ENCODE peak calls at places on chromosome 20, in four cellular contexts. W is H7; L is activated naive CD4-positive, alpha-beta T cell treated with anti-CD3 and anti-CD28 coated beads for 36 hours; O is ureter. U is an unnamed sample.

GRCh38 chr20:38872036-38872435 is 54.2 kb upstream of the FAM83D start:
- DNase-seq in W (no peak), L (no peak), O (no peak), U (no peak)

GRCh38 chr20:924639-925038 is 8.5 kb upstream of the ANGPT4 start:
- DNase-seq in W (no peak), L (no peak), O (no peak), U (no peak)

GRCh38 chr20:47782091-47782490 is 3.2 kb downstream of the SULF2 start:
- DNase-seq in W (no peak), L (no peak), O (no peak), U (no peak)

GRCh38 chr20:64063389-64064144 is 569 bp downstream of the TCEA2 start:
- DNase-seq in W (peak; percentile 89), L (peak; percentile 49), O (no peak), U (no peak)

GRCh38 chr20:20084296-20084752 is 32.0 kb downstream of the CFAP61 start:
- DNase-seq in W (no peak), L (no peak), O (no peak), U (no peak)

GRCh38 chr20:50874758-50875665 is 56.2 kb downstream of the ADNP start:
- DNase-seq in W (peak; percentile 42), L (no peak), O (no peak), U (no peak)

GRCh38 chr20:47854687-47855212 is 69.5 kb upstream of the SULF2 start:
- DNase-seq in W (peak; percentile 84), L (peak; percentile 18), O (no peak), U (peak; percentile 39)

GRCh38 chr20:31811796-31812728 is 7.1 kb upstream of the MYLK2 start:
- DNase-seq in W (no peak), L (no peak), O (no peak), U (no peak)

GRCh38 chr20:10861619-10862018 is 187.8 kb upstream of the JAG1 start:
- DNase-seq in W (no peak), L (no peak), O (no peak), U (no peak)

GRCh38 chr20:7362601-7363000 is 577.7 kb downstream of the HAO1 start:
- DNase-seq in W (no peak), L (no peak), O (no peak), U (no peak)

GRCh38 chr20:44979090-44979621 is 12.8 kb downstream of the STK4 start:
- DNase-seq in W (no peak), L (peak; percentile 80), O (no peak), U (peak; percentile 67)

GRCh38 chr20:59938221-59938620 is 1.9 kb downstream of the PPP1R3D start:
- DNase-seq in W (no peak), L (no peak), O (no peak), U (no peak)

GRCh38 chr20:50189681-50190250 is 864 bp upstream of the CEBPB start:
- DNase-seq in W (peak; percentile 95), L (peak; percentile 40), O (peak; percentile 67), U (peak; percentile 33)

GRCh38 chr20:33282196-33282934 is 649 bp upstream of the BPIFB1 start:
- DNase-seq in W (no peak), L (no peak), O (no peak), U (no peak)

GRCh38 chr20:25046181-25046641 is 11.7 kb downstream of the ACSS1 start:
- DNase-seq in W (no peak), L (no peak), O (no peak), U (no peak)

GRCh38 chr20:2705931-2706645 is 13.5 kb downstream of the EBF4 start:
- DNase-seq in W (peak; percentile 77), L (no peak), O (peak; percentile 29), U (no peak)

GRCh38 chr20:10005885-10006284 is 28.9 kb upstream of the ANKEF1 start:
- DNase-seq in W (peak; percentile 19), L (no peak), O (no peak), U (no peak)

GRCh38 chr20:25215521-25215920 is 20.0 kb downstream of the ENTPD6 start:
- DNase-seq in W (peak; percentile 12), L (no peak), O (no peak), U (no peak)

GRCh38 chr20:51961964-51962761 is 159.8 kb upstream of the SALL4 start:
- DNase-seq in W (no peak), L (no peak), O (no peak), U (no peak)

GRCh38 chr20:44360221-44360620 is 4.7 kb downstream of the HNF4A start:
- DNase-seq in W (no peak), L (no peak), O (no peak), U (no peak)

GRCh38 chr20:43746344-43747137 is 19.7 kb upstream of the GTSF1L start:
- DNase-seq in W (peak; percentile 36), L (no peak), O (no peak), U (no peak)

GRCh38 chr20:8722277-8722928 is 346.5 kb upstream of the PLCB4 start:
- DNase-seq in W (peak; percentile 10), L (peak; percentile 46), O (peak; percentile 52), U (peak; percentile 63)

GRCh38 chr20:59435496-59435895 is 135.1 kb downstream of the EDN3 start:
- DNase-seq in W (no peak), L (no peak), O (no peak), U (no peak)

GRCh38 chr20:34180460-34181108 is 60.6 kb upstream of the ASIP start:
- DNase-seq in W (no peak), L (no peak), O (peak; percentile 49), U (no peak)

GRCh38 chr20:63067266-63067635 is 60.5 kb upstream of the BHLHE23 start:
- DNase-seq in W (no peak), L (no peak), O (no peak), U (no peak)

GRCh38 chr20:2747676-2748235 is 52.7 kb downstream of the CPXM1 start:
- DNase-seq in W (no peak), L (no peak), O (no peak), U (no peak)

GRCh38 chr20:48025061-48025515 is 239.8 kb upstream of the SULF2 start:
- DNase-seq in W (peak; percentile 72), L (no peak), O (no peak), U (no peak)

GRCh38 chr20:17543531-17543961 is 12.4 kb upstream of the BFSP1 start:
- DNase-seq in W (no peak), L (no peak), O (no peak), U (no peak)

GRCh38 chr20:51529758-51530157 is 12.8 kb downstream of the NFATC2 start:
- DNase-seq in W (no peak), L (peak; percentile 86), O (no peak), U (no peak)

GRCh38 chr20:35145141-35145564 is 2.0 kb downstream of the EDEM2 start:
- DNase-seq in W (peak; percentile 75), L (peak; percentile 26), O (no peak), U (no peak)

GRCh38 chr20:20772492-20773047 is 60.1 kb upstream of the RALGAPA2 start:
- DNase-seq in W (no peak), L (no peak), O (no peak), U (no peak)

GRCh38 chr20:16491277-16491912 is 81.9 kb downstream of the KIF16B start:
- DNase-seq in W (no peak), L (no peak), O (no peak), U (no peak)

GRCh38 chr20:42277203-42277602 is 659.0 kb upstream of the CHD6 start:
- DNase-seq in W (no peak), L (no peak), O (no peak), U (no peak)

GRCh38 chr20:38962898-38963484 is 847 bp downstream of the DHX35 start:
- DNase-seq in W (no peak), L (no peak), O (no peak), U (no peak)